ENCODE peak calls at places on chromosome 9, in five cellular contexts. O, I, D, N and P are unnamed samples.

GRCh38 chr9:79570449-79571308 is 1.1 kb upstream of the TLE4 start:
- DNase-seq in I (peak), N (peak), D (no peak), O (peak), P (peak)

GRCh38 chr9:134403682-134404301 is 77.5 kb downstream of the RXRA start:
- DNase-seq in I (no peak), N (no peak), D (peak), O (peak), P (peak)

GRCh38 chr9:22079873-22080341 is 70.8 kb upstream of the CDKN2B start:
- DNase-seq in I (no peak), O (no peak), N (no peak), D (no peak), P (no peak)

GRCh38 chr9:130885422-130886375 is 10.9 kb downstream of the QRFP start:
- DNase-seq in I (no peak), O (no peak), N (no peak), D (no peak), P (no peak)

GRCh38 chr9:120737411-120737810 is 23.1 kb upstream of the MEGF9 start:
- DNase-seq in N (no peak), D (no peak), O (no peak), I (no peak), P (no peak)

GRCh38 chr9:4894076-4894475 is 91.0 kb upstream of the JAK2 start:
- DNase-seq in D (no peak), N (no peak), I (no peak), O (no peak), P (no peak)

GRCh38 chr9:14661421-14662059 is 31.7 kb downstream of the ZDHHC21 start:
- DNase-seq in D (no peak), N (no peak), O (no peak), I (peak), P (no peak)

GRCh38 chr9:121362813-121363585 is 7.1 kb downstream of the STOM start:
- DNase-seq in D (no peak), I (peak), O (no peak), N (no peak), P (no peak)

GRCh38 chr9:72477862-72478564 is 43.4 kb upstream of the TMC1 start:
- DNase-seq in D (no peak), I (peak), N (peak), O (no peak), P (no peak)

GRCh38 chr9:16553869-16554540 is 316.5 kb downstream of the BNC2 start:
- DNase-seq in D (no peak), O (no peak), N (no peak), I (no peak), P (no peak)

GRCh38 chr9:38526571-38526970 is 93.8 kb downstream of the ANKRD18A start:
- DNase-seq in N (no peak), D (no peak), I (no peak), O (no peak), P (no peak)

GRCh38 chr9:121498150-121498486 is 1.5 kb downstream of the GGTA1 start:
- DNase-seq in N (no peak), I (peak), D (no peak), O (peak), P (peak)

GRCh38 chr9:110030632-110031031 is 177.3 kb downstream of the C9orf152 start:
- DNase-seq in O (no peak), I (peak), D (no peak), N (no peak), P (no peak)

GRCh38 chr9:16871358-16872151 is 1.1 kb upstream of the BNC2 start:
- DNase-seq in N (peak), O (peak), I (peak), D (peak), P (peak)

GRCh38 chr9:105046907-105047651 is 119.1 kb upstream of the ABCA1 start:
- DNase-seq in N (no peak), O (no peak), D (no peak), I (no peak), P (no peak)

GRCh38 chr9:12718482-12719026 is 25.4 kb downstream of the TYRP1 start:
- DNase-seq in O (no peak), I (no peak), D (no peak), N (no peak), P (no peak)